ENCODE peak calls at places on chromosomes 16 and 17, in ten cellular contexts. U, H, S, G, Z, W, V, A, L and D are unnamed samples. For H3K27me3, the result is how much of the 10 kb centered on the place peaks cover.

GRCh38 chr16:76885776-76886175 is 305.2 kb upstream of the MON1B start:
- DNase-seq in Z (no peak), U (no peak), A (no peak), S (no peak), V (no peak), H (no peak), L (peak), W (no peak), G (no peak), D (no peak)

GRCh38 chr17:82278786-82279379 is 5.4 kb upstream of the CSNK1D start:
- DNase-seq in L (no peak), G (no peak), V (no peak), Z (no peak), U (no peak), S (no peak), W (no peak), H (no peak), A (no peak), D (no peak)

GRCh38 chr17:59561042-59561441 is 4.4 kb upstream of the DHX40 start:
- DNase-seq in L (peak), S (no peak), W (peak), V (peak), Z (no peak), G (no peak), U (no peak), A (no peak), H (no peak), D (no peak)

GRCh38 chr17:73342549-73343167 is 30.9 kb upstream of the CDC42EP4 start:
- DNase-seq in G (no peak), L (no peak), Z (no peak), U (no peak), A (no peak), S (no peak), H (peak), W (no peak), V (no peak), D (no peak)

GRCh38 chr17:383771-384621 is 31.4 kb upstream of the RPH3AL start:
- DNase-seq in U (no peak), V (no peak), W (no peak), A (no peak), G (no peak), H (no peak), S (no peak), Z (no peak), L (peak), D (no peak)

GRCh38 chr17:81073967-81074366 is 39.0 kb downstream of the BAIAP2 start:
- DNase-seq in G (no peak), A (no peak), S (no peak), W (no peak), H (no peak), Z (no peak), V (no peak), U (no peak), L (no peak), D (no peak)

GRCh38 chr17:73610331-73610911 is 33.8 kb downstream of the SDK2 start:
- DNase-seq in Z (no peak), L (no peak), W (no peak), V (no peak), G (no peak), A (no peak), H (no peak), S (no peak), U (no peak), D (no peak)

GRCh38 chr16:25897677-25898076 is 205.9 kb downstream of the HS3ST4 start:
- DNase-seq in S (no peak), W (no peak), U (no peak), A (no peak), G (no peak), L (no peak), H (no peak), V (no peak), Z (no peak), D (no peak)

GRCh38 chr17:81509048-81509686 is 3.4 kb downstream of the ACTG1 start:
- DNase-seq in Z (no peak), L (no peak), V (peak), A (peak), H (no peak), W (peak), U (no peak), G (no peak), S (no peak), D (no peak)

GRCh38 chr16:58269526-58269925 is 25.3 kb downstream of the PRSS54 start:
- DNase-seq in Z (no peak), U (no peak), W (no peak), H (no peak), V (no peak), S (no peak), A (no peak), G (no peak), L (no peak), D (no peak)

GRCh38 chr16:29877266-29877961 is 14.4 kb upstream of the CDIPT start:
- DNase-seq in L (peak), G (peak), W (no peak), U (no peak), H (no peak), A (peak), S (no peak), Z (no peak), V (peak), D (no peak)

GRCh38 chr17:45787044-45787443 is 2.9 kb downstream of the CRHR1 start:
- DNase-seq in S (no peak), A (no peak), H (no peak), Z (no peak), U (no peak), L (no peak), G (no peak), V (no peak), W (no peak), D (no peak)

GRCh38 chr17:42361781-42362186 is 26.5 kb downstream of the STAT3 start:
- DNase-seq in U (no peak), V (no peak), S (no peak), W (peak), A (no peak), L (no peak), G (no peak), Z (no peak), H (no peak), D (no peak)

GRCh38 chr16:23615805-23616204 is 19.7 kb upstream of the NDUFAB1 start:
- DNase-seq in A (no peak), H (no peak), Z (no peak), V (peak), W (peak), G (no peak), U (no peak), S (no peak), L (no peak), D (no peak)

GRCh38 chr17:7222093-7222971 is 2.6 kb downstream of the ACADVL start:
- DNase-seq in G (no peak), A (no peak), L (no peak), V (no peak), Z (no peak), W (no peak), H (no peak), S (no peak), U (no peak), D (no peak)

GRCh38 chr17:21452377-21453143 is 76.4 kb downstream of the KCNJ12 start:
- DNase-seq in V (peak), S (peak), H (no peak), L (no peak), Z (peak), A (no peak), W (peak), G (peak), U (no peak), D (peak)

GRCh38 chr17:15457723-15458094 is 9.7 kb downstream of the CDRT4 start:
- DNase-seq in Z (peak), V (peak), G (no peak), L (no peak), W (no peak), A (no peak), U (no peak), S (no peak), H (no peak), D (no peak)

GRCh38 chr17:42680331-42680808 is 1.3 kb downstream of the CCR10 start:
- DNase-seq in W (no peak), A (no peak), V (no peak), L (no peak), Z (peak), S (peak), G (no peak), H (no peak), U (no peak), D (no peak)

GRCh38 chr16:73464834-73465233 is 416.9 kb upstream of the ZFHX3 start:
- DNase-seq in V (no peak), W (no peak), L (no peak), A (no peak), U (no peak), S (no peak), G (no peak), Z (no peak), H (no peak), D (no peak)

GRCh38 chr16:47142469-47143328 is 1.0 kb downstream of the NETO2 start:
- DNase-seq in S (peak), V (peak), W (no peak), Z (no peak), L (peak), G (peak), A (no peak), U (no peak), H (no peak), D (no peak)

GRCh38 chr17:45784583-45785372 is 658 bp downstream of the CRHR1 start:
- DNase-seq in A (no peak), G (peak), W (peak), S (no peak), H (no peak), V (peak), Z (no peak), U (no peak), L (peak), D (no peak)

GRCh38 chr17:31398381-31399275 is 7.2 kb downstream of the RAB11FIP4 start:
- DNase-seq in S (no peak), Z (no peak), H (no peak), A (no peak), U (no peak), V (no peak), G (no peak), W (no peak), L (no peak), D (no peak)

GRCh38 chr17:33192961-33193911 is 99.9 kb downstream of the ASIC2 start:
- DNase-seq in U (no peak), V (no peak), S (no peak), G (no peak), A (no peak), Z (no peak), H (no peak), L (no peak), W (no peak), D (peak)
- H3K27me3 ChIP-seq in U (under half), V (under half), S (half or more), G (under half), A (under half), Z (under half), H (under half), L (under half), W (under half), D (under half)

GRCh38 chr17:43951750-43952149 is 2.0 kb downstream of the PYY start:
- DNase-seq in U (no peak), V (no peak), Z (no peak), L (no peak), S (no peak), H (no peak), A (no peak), W (no peak), G (no peak), D (no peak)
- H3K27me3 ChIP-seq in U (under half), V (under half), Z (half or more), L (under half), S (half or more), H (under half), A (under half), W (under half), G (under half), D (half or more)

DNA sequence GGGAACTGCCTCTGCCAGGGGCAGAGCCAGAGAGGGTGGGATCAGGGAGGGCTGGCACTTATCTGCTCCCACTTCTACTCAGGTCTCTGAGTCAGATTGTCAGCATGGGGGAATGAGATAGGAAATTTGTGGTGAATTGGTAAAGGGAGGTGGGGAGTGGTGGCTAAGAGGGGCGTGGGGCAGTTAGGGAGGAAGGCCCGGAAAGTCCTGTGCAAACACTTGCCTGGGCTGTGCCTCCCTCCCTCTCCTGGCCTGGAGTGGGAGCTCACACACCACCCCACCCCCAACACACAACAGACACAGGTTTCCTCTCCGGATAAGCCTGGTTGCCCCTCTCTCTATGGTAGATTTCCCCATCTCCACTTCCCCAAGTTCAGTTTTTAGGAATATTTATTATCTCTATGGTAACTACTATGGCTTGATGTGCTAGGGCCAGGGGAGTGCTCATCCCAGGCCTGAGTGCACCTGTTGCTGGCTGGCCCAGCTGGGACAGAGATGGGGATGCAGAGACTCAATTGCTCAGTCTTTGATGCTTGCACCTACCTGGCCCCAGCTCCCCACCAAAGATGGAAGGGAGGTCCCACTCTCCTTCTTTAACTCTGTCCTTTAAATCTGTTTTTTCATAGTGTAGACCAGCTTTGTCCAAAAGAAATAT is 2.7 kb downstream of the SPNS2 start:
- DNase-seq in S (no peak), V (peak), U (no peak), A (peak), W (no peak), L (no peak), H (no peak), G (no peak), Z (no peak), D (no peak)
- H3K27me3 ChIP-seq in S (under half), V (under half), U (under half), A (under half), W (under half), L (under half), H (under half), G (under half), Z (under half), D (under half)

DNA sequence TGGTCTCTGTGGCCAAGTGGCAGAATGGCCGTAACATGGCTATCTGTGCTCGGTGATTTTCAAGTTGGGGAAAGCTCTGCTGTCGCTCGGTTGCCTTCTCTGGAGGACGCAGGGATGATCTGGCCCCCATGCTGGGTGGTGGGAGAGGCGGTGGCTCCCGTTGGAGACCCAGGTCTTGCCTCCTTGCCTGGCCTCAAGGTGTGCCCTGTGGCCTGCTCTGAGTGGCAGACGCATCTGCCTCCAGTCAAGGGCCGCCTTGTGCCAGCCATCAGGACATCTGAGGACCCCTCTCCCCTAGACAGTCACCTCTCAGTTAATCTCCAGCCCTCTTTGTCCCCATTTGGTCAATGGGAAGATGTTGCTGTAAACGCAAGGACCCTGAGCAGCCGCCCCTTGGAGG is 165.9 kb downstream of the CCDC182 start:
- DNase-seq in H (no peak), W (no peak), A (no peak), S (no peak), U (no peak), G (no peak), V (no peak), L (no peak), Z (no peak), D (no peak)
- H3K27me3 ChIP-seq in H (under half), W (under half), A (under half), S (under half), U (under half), G (under half), V (under half), L (under half), Z (under half), D (under half)

DNA sequence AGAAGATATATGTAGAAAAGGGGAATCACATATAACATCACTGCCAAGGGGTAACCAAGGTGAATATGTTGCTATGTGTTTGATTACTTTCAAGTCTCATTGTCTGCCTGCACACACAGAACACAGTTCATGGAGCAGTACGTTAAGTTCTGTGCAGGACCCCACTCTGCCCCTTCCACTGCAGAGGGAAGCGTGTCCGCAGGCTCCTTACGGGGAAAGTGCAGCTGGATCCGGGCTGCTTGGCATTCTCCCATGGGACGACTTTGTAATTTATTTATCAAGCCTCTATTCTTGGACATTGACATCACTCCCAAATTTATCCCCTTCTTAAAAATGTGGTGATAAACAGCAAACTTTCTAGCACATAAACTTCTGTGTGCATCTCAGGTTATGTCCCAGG is 226.9 kb downstream of the FOXL1 start:
- DNase-seq in W (no peak), L (no peak), G (no peak), S (peak), U (no peak), V (no peak), Z (no peak), H (no peak), A (no peak), D (no peak)
- H3K27me3 ChIP-seq in W (under half), L (half or more), G (half or more), S (under half), U (under half), V (under half), Z (under half), H (under half), A (half or more), D (under half)

GRCh38 chr16:51134269-51134812 is 16.7 kb downstream of the SALL1 start:
- DNase-seq in U (no peak), W (no peak), G (no peak), V (no peak), H (no peak), L (peak), S (no peak), A (no peak), Z (no peak), D (no peak)
- H3K27me3 ChIP-seq in U (under half), W (under half), G (under half), V (under half), H (under half), L (under half), S (half or more), A (half or more), Z (under half), D (under half)

DNA sequence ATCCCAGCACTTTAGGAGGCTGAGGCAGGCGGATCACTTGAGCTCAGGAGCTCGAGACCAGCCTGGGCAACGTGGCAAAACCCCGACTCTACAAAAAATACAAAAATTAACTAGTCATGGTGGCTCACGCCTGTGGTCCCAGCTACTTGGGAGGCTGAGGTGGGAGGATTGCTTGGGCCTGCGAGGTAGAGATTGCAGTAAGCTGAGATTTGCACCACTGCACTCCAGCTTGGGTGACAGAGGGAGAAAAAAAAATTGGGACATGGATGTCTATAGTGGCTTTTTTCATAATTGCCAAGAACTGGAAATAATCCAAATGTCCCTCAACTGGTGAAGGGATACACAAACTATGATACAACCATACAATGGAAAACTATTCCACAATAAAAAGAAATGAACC is 28.6 kb downstream of the OSBPL7 start:
- DNase-seq in G (no peak), V (no peak), U (no peak), L (no peak), S (no peak), A (no peak), H (peak), W (no peak), Z (no peak), D (no peak)
- H3K27me3 ChIP-seq in G (half or more), V (under half), U (under half), L (half or more), S (half or more), A (half or more), H (half or more), W (under half), Z (half or more), D (under half)

GRCh38 chr17:79683365-79683764 is 47.4 kb upstream of the ENPP7 start:
- DNase-seq in W (no peak), V (no peak), U (no peak), L (no peak), S (no peak), Z (no peak), A (no peak), H (no peak), G (no peak), D (no peak)
- H3K27me3 ChIP-seq in W (under half), V (under half), U (under half), L (under half), S (half or more), Z (half or more), A (half or more), H (half or more), G (under half), D (under half)

GRCh38 chr17:33024688-33025486 is 33.2 kb downstream of the SPACA3 start:
- DNase-seq in L (no peak), V (no peak), G (no peak), A (no peak), U (no peak), Z (no peak), W (no peak), H (no peak), S (no peak), D (no peak)
- H3K27me3 ChIP-seq in L (under half), V (under half), G (under half), A (half or more), U (under half), Z (under half), W (under half), H (under half), S (under half), D (under half)